ENCODE peak calls at places on chromosomes 2 and 18, in six cellular contexts. G, P, A, B, R and D are unnamed samples.

GRCh38 chr2:153360239-153360638 is 118.3 kb downstream of the RPRM start:
- DNase-seq in G (no peak), P (no peak), A (no peak), B (no peak), R (no peak), D (no peak)

GRCh38 chr2:25567406-25567805 is 106.0 kb downstream of the DTNB start:
- DNase-seq in G (peak), P (no peak), A (no peak), B (no peak), R (no peak), D (no peak)

GRCh38 chr18:36843784-36844183 is 14.9 kb downstream of the KIAA1328 start:
- DNase-seq in G (peak), P (no peak), A (no peak), B (no peak), R (no peak), D (no peak)

GRCh38 chr2:150388289-150388625 is 99.2 kb downstream of the RND3 start:
- DNase-seq in G (no peak), P (no peak), A (no peak), B (no peak), R (no peak), D (no peak)

GRCh38 chr2:96140941-96141623 is 2.8 kb upstream of the ASTL start:
- DNase-seq in G (no peak), P (no peak), A (no peak), B (no peak), R (no peak), D (no peak)

GRCh38 chr2:147649963-147650362 is 194.9 kb upstream of the ACVR2A start:
- DNase-seq in G (no peak), P (no peak), A (no peak), B (no peak), R (no peak), D (no peak)

GRCh38 chr2:42743667-42744005 is 20.3 kb downstream of the OXER1 start:
- DNase-seq in G (no peak), P (no peak), A (no peak), B (no peak), R (no peak), D (no peak)

GRCh38 chr2:240187989-240188590 is 47.6 kb upstream of the OTOS start:
- DNase-seq in G (no peak), P (no peak), A (no peak), B (no peak), R (no peak), D (no peak)

GRCh38 chr2:54879598-54880355 is 156.3 kb downstream of the EML6 start:
- DNase-seq in G (no peak), P (no peak), A (no peak), B (no peak), R (no peak), D (no peak)

GRCh38 chr2:237456200-237456731 is 30.8 kb upstream of the MLPH start:
- DNase-seq in G (peak), P (no peak), A (no peak), B (no peak), R (no peak), D (no peak)

GRCh38 chr2:112074506-112074905 is 19.4 kb downstream of the TMEM87B start:
- DNase-seq in G (peak), P (no peak), A (no peak), B (no peak), R (no peak), D (no peak)

GRCh38 chr18:631560-631959 is 25.9 kb upstream of the TYMS start:
- DNase-seq in G (no peak), P (no peak), A (no peak), B (no peak), R (no peak), D (no peak)

GRCh38 chr2:222423632-222424280 is 587 bp upstream of the SGPP2 start:
- DNase-seq in G (peak), P (no peak), A (no peak), B (peak), R (no peak), D (no peak)

GRCh38 chr2:239021651-239022436 is 174.0 kb downstream of the TWIST2 start:
- DNase-seq in G (no peak), P (no peak), A (no peak), B (no peak), R (no peak), D (no peak)

GRCh38 chr2:188495990-188496431 is 204.3 kb downstream of the GULP1 start:
- DNase-seq in G (peak), P (no peak), A (peak), B (no peak), R (no peak), D (no peak)

GRCh38 chr2:10906926-10907479 is 4.7 kb upstream of the KCNF1 start:
- DNase-seq in G (no peak), P (no peak), A (no peak), B (no peak), R (no peak), D (no peak)

GRCh38 chr18:78855188-78855587 is 124.4 kb upstream of the SALL3 start:
- DNase-seq in G (no peak), P (no peak), A (no peak), B (no peak), R (no peak), D (no peak)

GRCh38 chr18:12246849-12247808 is 7.0 kb upstream of the CIDEA start:
- DNase-seq in G (no peak), P (peak), A (no peak), B (no peak), R (no peak), D (no peak)

GRCh38 chr2:179768765-179769164 is 92.6 kb downstream of the ZNF385B start:
- DNase-seq in G (peak), P (no peak), A (no peak), B (no peak), R (no peak), D (no peak)

GRCh38 chr2:170710609-170710979 is 4.5 kb upstream of the SP5 start:
- DNase-seq in G (no peak), P (no peak), A (no peak), B (no peak), R (no peak), D (no peak)